ENCODE peak calls at places on chromosomes 4 and X, in six cellular contexts. D is neural progenitor cell, P is WERI-Rb-1, S is brain microvascular endothelial cell, H is GM23338, U is Calu3. R is an unnamed sample.

GRCh38 chrX:10310502-10310901 is 153.7 kb downstream of the CLCN4 start:
- DNase-seq in D (no peak), P (no peak), S (no peak), H (no peak), U (no peak), R (no peak)

GRCh38 chr4:145497199-145498149 is 15.8 kb downstream of the SMAD1 start:
- DNase-seq in D (no peak), P (no peak), S (no peak), H (no peak), U (no peak), R (no peak)

GRCh38 chr4:167101035-167101434 is 133.3 kb downstream of the SPOCK3 start:
- DNase-seq in D (no peak), P (no peak), S (no peak), H (no peak), U (no peak), R (no peak)

GRCh38 chr4:2415881-2416563 is 2.4 kb downstream of the ZFYVE28 start:
- DNase-seq in D (peak), P (no peak), S (no peak), H (no peak), U (no peak), R (no peak)

GRCh38 chr4:61180405-61180804 is 19.7 kb upstream of the ADGRL3 start:
- DNase-seq in D (no peak), P (no peak), S (no peak), H (no peak), U (no peak), R (no peak)

GRCh38 chrX:119579414-119579813 is 5.1 kb downstream of the UBE2A start:
- DNase-seq in D (no peak), P (no peak), S (no peak), H (no peak), U (no peak), R (no peak)

GRCh38 chr4:150664935-150665334 is 83.0 kb downstream of the MAB21L2 start:
- DNase-seq in D (no peak), P (no peak), S (peak), H (no peak), U (no peak), R (no peak)

GRCh38 chrX:12595746-12596145 is 195.5 kb upstream of the PRPS2 start:
- DNase-seq in D (no peak), P (no peak), S (no peak), H (no peak), U (no peak), R (no peak)

GRCh38 chr4:80266902-80267380 is 477 bp downstream of the FGF5 start:
- DNase-seq in D (peak), P (peak), S (peak), H (peak), U (no peak), R (no peak)

GRCh38 chrX:16807976-16808542 is 21.8 kb downstream of the TXLNG start:
- DNase-seq in D (no peak), P (no peak), S (peak), H (no peak), U (peak), R (no peak)

GRCh38 chr4:81466841-81467671 is 4.7 kb downstream of the RASGEF1B start:
- DNase-seq in D (peak), P (peak), S (peak), H (peak), U (peak), R (peak)

GRCh38 chr4:5037553-5038551 is 13.4 kb upstream of the STK32B start:
- DNase-seq in D (no peak), P (no peak), S (peak), H (no peak), U (no peak), R (no peak)

GRCh38 chr4:55078987-55079386 is 46.4 kb downstream of the KDR start:
- DNase-seq in D (peak), P (no peak), S (peak), H (no peak), U (no peak), R (no peak)

DNA sequence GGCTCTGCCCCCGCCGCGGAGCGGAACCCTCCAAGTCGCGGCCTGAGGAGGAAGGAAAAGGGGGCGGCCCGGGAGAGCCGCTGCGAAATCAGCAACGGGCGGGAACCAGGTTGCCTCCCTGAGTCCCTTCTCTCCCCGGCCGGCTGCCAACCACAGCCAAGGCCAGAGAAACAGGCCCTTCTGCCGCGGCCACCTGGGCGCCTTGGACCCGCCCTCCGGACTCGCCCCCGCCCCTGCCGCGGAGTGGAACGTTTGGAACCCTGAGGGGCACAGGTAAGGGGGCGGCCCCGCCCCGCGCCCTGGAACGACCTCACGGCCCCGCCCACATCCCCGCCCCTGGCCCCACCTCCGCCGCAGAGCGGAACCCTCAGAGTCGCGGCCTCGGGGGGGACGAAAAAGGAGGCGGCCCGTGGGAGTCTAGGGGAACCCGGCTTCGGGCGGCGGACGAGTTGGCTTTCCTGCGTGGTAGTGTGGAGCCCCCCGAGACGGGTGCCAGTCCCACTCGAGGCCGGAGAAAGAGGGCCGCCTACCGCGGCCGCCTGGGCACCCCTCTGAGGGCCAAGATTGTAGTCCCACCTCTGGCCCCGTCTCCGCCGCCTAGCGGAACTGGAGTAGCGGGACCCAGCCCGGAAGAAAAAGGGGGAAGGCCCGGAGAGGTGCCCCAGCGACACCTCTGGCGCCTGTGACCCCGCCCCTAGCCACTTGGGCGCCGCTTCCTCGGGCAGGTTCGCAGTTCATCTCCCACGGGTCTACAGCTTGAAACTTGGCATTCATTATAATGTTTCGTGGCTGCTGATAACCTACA is 669 bp upstream of the PHKA2 start:
- DNase-seq in D (peak), P (peak), S (peak), H (peak), U (peak), R (peak)
- TF ChIP-seq CTCF in D (peak), P (peak), S (peak), H (no peak), U (peak), R (no peak)

DNA sequence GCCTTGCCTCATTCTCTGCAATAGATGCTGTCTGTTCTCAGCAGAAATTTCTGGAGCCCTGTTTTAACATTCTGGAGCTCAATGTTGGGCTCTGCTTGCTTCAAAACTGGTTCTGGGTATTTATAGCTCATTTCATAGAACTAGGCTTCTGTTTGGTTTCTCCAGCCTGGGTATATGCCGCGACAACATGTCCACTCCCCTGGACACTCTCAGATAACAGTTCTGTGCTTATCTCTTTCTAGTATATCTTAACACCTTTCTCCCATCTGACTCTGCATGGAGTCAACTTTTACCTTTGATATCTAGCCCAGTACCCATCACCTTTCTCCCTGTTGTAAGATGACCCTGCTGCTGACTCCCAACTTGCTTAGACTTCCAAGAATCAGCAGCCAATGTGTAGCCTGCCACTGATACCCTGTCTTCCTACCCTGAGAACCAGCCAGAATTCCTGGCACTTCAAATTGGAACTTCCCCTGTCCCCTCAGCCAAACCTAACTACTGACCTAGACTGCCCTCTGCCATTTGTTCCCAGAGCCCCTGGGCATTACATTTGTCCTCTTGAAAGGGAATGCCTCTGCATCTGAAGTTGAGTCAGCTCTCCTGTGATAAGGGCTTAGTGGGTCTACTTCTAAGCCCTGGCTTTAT is 20.6 kb downstream of the PAGE1 start:
- DNase-seq in D (no peak), P (no peak), S (no peak), H (no peak), U (no peak), R (no peak)
- TF ChIP-seq CTCF in D (no peak), P (no peak), S (no peak), H (no peak), U (no peak), R (no peak)

DNA sequence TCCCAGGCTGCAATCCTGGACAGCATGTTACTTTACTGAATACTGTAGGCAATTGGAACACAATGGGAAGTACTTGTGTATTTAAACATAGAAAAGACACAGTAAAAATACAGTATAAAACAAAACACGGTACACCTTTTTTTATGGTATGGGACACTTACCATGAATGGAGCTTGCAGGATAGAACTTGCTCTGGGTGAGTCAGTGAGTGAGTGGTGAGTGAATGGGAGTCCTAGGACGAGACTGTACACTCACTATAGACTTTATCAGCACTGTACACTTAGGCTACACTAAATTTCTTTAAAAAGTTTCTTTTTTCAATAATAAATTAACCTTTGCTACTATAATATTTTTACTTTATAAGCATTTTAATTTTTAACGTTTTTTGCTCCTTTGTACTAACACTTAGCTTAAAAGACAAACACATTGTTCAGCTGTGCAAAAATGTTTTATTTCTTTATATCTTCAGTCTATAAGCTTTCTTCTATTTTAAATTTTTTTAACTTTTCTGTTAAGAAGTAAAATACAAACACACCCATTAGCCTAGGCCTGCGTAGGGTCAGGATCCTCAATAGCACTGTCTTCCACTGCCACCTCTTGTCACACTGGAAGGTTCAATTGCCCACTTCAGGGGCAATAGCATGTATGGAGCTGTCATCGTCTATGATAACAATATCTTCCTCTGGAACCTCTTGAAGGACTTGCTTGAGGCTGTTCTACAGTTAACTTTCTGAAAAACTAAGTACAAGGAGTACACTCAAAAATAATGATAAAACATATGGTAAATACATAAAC is 293.5 kb upstream of the FSTL5 start:
- DNase-seq in D (no peak), P (no peak), S (no peak), H (no peak), U (no peak), R (no peak)
- TF ChIP-seq CTCF in D (no peak), P (no peak), S (no peak), H (no peak), U (no peak), R (no peak)

GRCh38 chr4:155597281-155597680 is 69.4 kb upstream of the GUCY1A1 start:
- DNase-seq in D (no peak), P (no peak), S (no peak), H (no peak), U (no peak), R (no peak)
- TF ChIP-seq CTCF in D (no peak), P (no peak), S (no peak), H (no peak), U (no peak), R (no peak)

R was measured in GM13977.